ENCODE peak calls at places on chromosomes 1 and 21, in ten cellular contexts. B is GM23338; X is HTR-8/SVneo; T is caudate nucleus; Q is HT1080; H is NCI-H1105 treated with DMSO at 0.1 percent for 48 hours; G is activated naive CD8-positive, alpha-beta T cell treated with anti-CD3 and anti-CD28 coated beads, Interleukin-2, amount 50 U/mL, for 24 hours; N is mammary epithelial cell; J is WTC11; F is central memory CD4-positive, alpha-beta T cell. R is an unnamed sample.

GRCh38 chr1:1219341-1219740 is 5.4 kb upstream of the TNFRSF4 start:
- DNase-seq in H (no peak), B (no peak), G (no peak), Q (no peak), J (no peak), X (no peak), N (no peak), F (peak; percentile 63), T (no peak), R (no peak)

GRCh38 chr1:11704226-11704619 is 12.7 kb downstream of the DRAXIN start:
- DNase-seq in J (peak; percentile 48), N (no peak), Q (no peak), B (peak; percentile 62), T (no peak), H (no peak), X (no peak), F (no peak), G (no peak), R (peak; percentile 68)

GRCh38 chr1:65445837-65446236 is 25.4 kb downstream of the LEPR start:
- DNase-seq in G (no peak), B (no peak), Q (no peak), H (no peak), F (no peak), X (no peak), N (no peak), T (no peak), J (no peak), R (no peak)

GRCh38 chr1:246139745-246140182 is 367.3 kb downstream of the SMYD3 start:
- DNase-seq in H (no peak), B (no peak), J (no peak), X (peak; percentile 69), Q (peak; percentile 94), F (no peak), N (peak; percentile 96), T (no peak), G (no peak), R (no peak)

GRCh38 chr1:51247022-51247421 is 10.9 kb downstream of the RNF11 start:
- DNase-seq in F (no peak), H (no peak), T (no peak), X (no peak), J (no peak), Q (no peak), B (no peak), G (no peak), N (no peak), R (no peak)

GRCh38 chr1:157505481-157506272 is 46.6 kb downstream of the FCRL5 start:
- DNase-seq in B (peak; percentile 86), J (peak; percentile 72), T (no peak), G (peak; percentile 25), H (peak; percentile 36), Q (peak; percentile 44), N (peak; percentile 36), X (peak; percentile 39), F (no peak), R (peak; percentile 91)

GRCh38 chr1:99465176-99465900 is 180.6 kb upstream of the PALMD start:
- DNase-seq in F (no peak), X (no peak), N (peak; percentile 70), Q (peak; percentile 75), J (no peak), H (no peak), T (no peak), B (no peak), G (no peak), R (no peak)

GRCh38 chr1:193143285-193143684 is 21.5 kb downstream of the CDC73 start:
- DNase-seq in G (no peak), N (no peak), T (no peak), B (no peak), Q (no peak), X (no peak), F (no peak), H (no peak), J (no peak), R (no peak)

GRCh38 chr1:61851849-61852692 is 109.8 kb downstream of the PATJ start:
- DNase-seq in G (no peak), T (no peak), F (peak; percentile 47), B (peak; percentile 78), N (peak; percentile 31), Q (peak; percentile 19), H (peak; percentile 71), X (peak; percentile 19), J (no peak), R (no peak)

GRCh38 chr1:100347009-100347966 is 5.0 kb upstream of the CDC14A start:
- DNase-seq in B (no peak), F (no peak), T (no peak), X (no peak), J (no peak), N (no peak), Q (peak; percentile 10), G (no peak), H (no peak), R (no peak)

GRCh38 chr1:6148497-6149241 is 31.5 kb downstream of the CHD5 start:
- DNase-seq in Q (no peak), F (peak; percentile 46), N (peak; percentile 61), X (no peak), G (peak; percentile 75), H (peak; percentile 88), T (no peak), J (peak; percentile 91), B (peak; percentile 93), R (peak; percentile 97)

GRCh38 chr1:61220531-61220930 is 138.2 kb downstream of the NFIA start:
- DNase-seq in H (peak; percentile 83), J (no peak), X (no peak), T (no peak), B (no peak), F (no peak), Q (no peak), N (peak; percentile 49), G (no peak), R (no peak)

GRCh38 chr1:22619252-22619651 is 17.2 kb upstream of the C1QA start:
- DNase-seq in Q (peak; percentile 49), B (no peak), T (no peak), H (no peak), G (no peak), N (no peak), J (no peak), F (no peak), X (no peak), R (no peak)

GRCh38 chr1:118185083-118185899 is at the start of gene SPAG17:
- DNase-seq in X (no peak), N (peak; percentile 5), Q (no peak), F (no peak), T (no peak), B (peak; percentile 99), J (peak; percentile 97), G (peak; percentile 6), H (peak; percentile 58), R (peak; percentile 98)

GRCh38 chr1:156815851-156816536 is 654 bp downstream of the SH2D2A start:
- DNase-seq in G (no peak), H (no peak), T (no peak), N (no peak), F (peak; percentile 27), B (no peak), Q (no peak), X (no peak), J (no peak), R (no peak)

GRCh38 chr1:77796695-77797405 is 17.4 kb downstream of the MIGA1 start:
- DNase-seq in X (no peak), N (peak; percentile 23), B (no peak), T (peak; percentile 2), J (no peak), F (no peak), G (no peak), Q (peak; percentile 26), H (no peak), R (no peak)

GRCh38 chr1:5803851-5804250 is 188.4 kb downstream of the NPHP4 start:
- DNase-seq in X (no peak), J (no peak), N (no peak), H (no peak), G (no peak), B (no peak), T (no peak), F (no peak), Q (no peak), R (no peak)

GRCh38 chr21:42570841-42571387 is 57.3 kb downstream of the SLC37A1 start:
- DNase-seq in G (no peak), B (peak; percentile 36), X (no peak), F (no peak), H (peak; percentile 66), N (no peak), J (peak; percentile 16), Q (peak; percentile 3), T (no peak), R (peak; percentile 41)

GRCh38 chr1:171984262-171984661 is 143.0 kb downstream of the DNM3 start:
- DNase-seq in J (no peak), X (no peak), Q (no peak), T (no peak), H (no peak), G (no peak), F (no peak), N (no peak), B (no peak), R (no peak)

GRCh38 chr1:12348113-12348512 is 118.3 kb downstream of the VPS13D start:
- DNase-seq in B (no peak), J (no peak), H (no peak), Q (no peak), G (no peak), X (no peak), T (no peak), N (no peak), F (no peak), R (no peak)

GRCh38 chr21:43866233-43866632 is 1.2 kb downstream of the AGPAT3 start:
- DNase-seq in T (no peak), B (peak; percentile 59), G (peak; percentile 63), X (no peak), F (no peak), Q (no peak), N (peak; percentile 29), J (no peak), H (no peak), R (peak; percentile 68)

GRCh38 chr1:173095632-173096031 is 44.9 kb upstream of the TNFSF18 start:
- DNase-seq in H (no peak), F (no peak), G (no peak), N (peak; percentile 83), X (peak; percentile 12), Q (peak; percentile 76), T (no peak), J (no peak), B (no peak), R (no peak)

R was measured in endodermal cell.